ENCODE peak calls at places on chromosomes 16 and 17, in ten cellular contexts. One of them, this sample, is unnamed.

GRCh38 chr17:81434079-81434478 is 38.8 kb downstream of the BAHCC1 start:
- DNase-seq in stimulated activated CD8-positive, alpha-beta memory T cell treated with anti-CD3 and anti-CD28 coated beads, Interleukin-4, amount 100 ng/mL, for 24 hours: no peak
- DNase-seq in pancreas: no peak
- DNase-seq in hippocampal formation: no peak
- DNase-seq in RKO: no peak
- DNase-seq in GM13976: no peak
- DNase-seq in PC-3: no peak
- DNase-seq in CD8-positive, alpha-beta memory T cell: no peak
- DNase-seq in IMR-90: no peak
- DNase-seq in adrenal gland: no peak
- DNase-seq in this sample: no peak

GRCh38 chr16:63302841-63303240 is 1266.6 kb upstream of the CDH8 start:
- DNase-seq in CD8-positive, alpha-beta memory T cell: no peak
- DNase-seq in pancreas: no peak
- DNase-seq in GM13976: no peak
- DNase-seq in stimulated activated CD8-positive, alpha-beta memory T cell treated with anti-CD3 and anti-CD28 coated beads, Interleukin-4, amount 100 ng/mL, for 24 hours: no peak
- DNase-seq in adrenal gland: no peak
- DNase-seq in IMR-90: no peak
- DNase-seq in hippocampal formation: no peak
- DNase-seq in RKO: no peak
- DNase-seq in PC-3: no peak
- DNase-seq in this sample: no peak

GRCh38 chr17:75652934-75653549 is 13.9 kb downstream of the RECQL5 start:
- DNase-seq in adrenal gland: no peak
- DNase-seq in stimulated activated CD8-positive, alpha-beta memory T cell treated with anti-CD3 and anti-CD28 coated beads, Interleukin-4, amount 100 ng/mL, for 24 hours: no peak
- DNase-seq in IMR-90: peak; percentile 27
- DNase-seq in hippocampal formation: peak; percentile 11
- DNase-seq in CD8-positive, alpha-beta memory T cell: no peak
- DNase-seq in PC-3: peak; percentile 55
- DNase-seq in pancreas: no peak
- DNase-seq in RKO: peak; percentile 53
- DNase-seq in GM13976: peak; percentile 65
- DNase-seq in this sample: peak; percentile 32

GRCh38 chr17:4719684-4720221 is 9.3 kb downstream of the ARRB2 start:
- DNase-seq in hippocampal formation: no peak
- DNase-seq in RKO: no peak
- DNase-seq in CD8-positive, alpha-beta memory T cell: no peak
- DNase-seq in PC-3: no peak
- DNase-seq in IMR-90: no peak
- DNase-seq in pancreas: peak; percentile 68
- DNase-seq in GM13976: no peak
- DNase-seq in stimulated activated CD8-positive, alpha-beta memory T cell treated with anti-CD3 and anti-CD28 coated beads, Interleukin-4, amount 100 ng/mL, for 24 hours: no peak
- DNase-seq in adrenal gland: peak; percentile 90
- DNase-seq in this sample: no peak

GRCh38 chr17:40545660-40546059 is 19.6 kb downstream of the CCR7 start:
- DNase-seq in CD8-positive, alpha-beta memory T cell: no peak
- DNase-seq in PC-3: no peak
- DNase-seq in stimulated activated CD8-positive, alpha-beta memory T cell treated with anti-CD3 and anti-CD28 coated beads, Interleukin-4, amount 100 ng/mL, for 24 hours: no peak
- DNase-seq in pancreas: no peak
- DNase-seq in GM13976: no peak
- DNase-seq in IMR-90: no peak
- DNase-seq in hippocampal formation: no peak
- DNase-seq in RKO: no peak
- DNase-seq in adrenal gland: no peak
- DNase-seq in this sample: no peak

GRCh38 chr16:47320546-47321315 is 140.1 kb downstream of the ITFG1 start:
- DNase-seq in adrenal gland: no peak
- DNase-seq in PC-3: no peak
- DNase-seq in CD8-positive, alpha-beta memory T cell: no peak
- DNase-seq in IMR-90: peak; percentile 65
- DNase-seq in GM13976: no peak
- DNase-seq in pancreas: no peak
- DNase-seq in hippocampal formation: peak; percentile 16
- DNase-seq in stimulated activated CD8-positive, alpha-beta memory T cell treated with anti-CD3 and anti-CD28 coated beads, Interleukin-4, amount 100 ng/mL, for 24 hours: no peak
- DNase-seq in RKO: peak; percentile 39
- DNase-seq in this sample: no peak

GRCh38 chr16:72876981-72877373 is 171.0 kb downstream of the ZFHX3 start:
- DNase-seq in IMR-90: no peak
- DNase-seq in hippocampal formation: no peak
- DNase-seq in PC-3: no peak
- DNase-seq in RKO: no peak
- DNase-seq in pancreas: no peak
- DNase-seq in CD8-positive, alpha-beta memory T cell: no peak
- DNase-seq in GM13976: no peak
- DNase-seq in stimulated activated CD8-positive, alpha-beta memory T cell treated with anti-CD3 and anti-CD28 coated beads, Interleukin-4, amount 100 ng/mL, for 24 hours: no peak
- DNase-seq in adrenal gland: peak; percentile 36
- DNase-seq in this sample: no peak

GRCh38 chr16:49344401-49344800 is 29.2 kb upstream of the C16orf78 start:
- DNase-seq in IMR-90: no peak
- DNase-seq in stimulated activated CD8-positive, alpha-beta memory T cell treated with anti-CD3 and anti-CD28 coated beads, Interleukin-4, amount 100 ng/mL, for 24 hours: no peak
- DNase-seq in adrenal gland: no peak
- DNase-seq in CD8-positive, alpha-beta memory T cell: no peak
- DNase-seq in pancreas: no peak
- DNase-seq in GM13976: no peak
- DNase-seq in PC-3: no peak
- DNase-seq in hippocampal formation: no peak
- DNase-seq in RKO: no peak
- DNase-seq in this sample: no peak

GRCh38 chr16:1944612-1945199 is 1.7 kb upstream of the MSRB1 start:
- DNase-seq in hippocampal formation: no peak
- DNase-seq in GM13976: no peak
- DNase-seq in adrenal gland: no peak
- DNase-seq in CD8-positive, alpha-beta memory T cell: no peak
- DNase-seq in PC-3: no peak
- DNase-seq in stimulated activated CD8-positive, alpha-beta memory T cell treated with anti-CD3 and anti-CD28 coated beads, Interleukin-4, amount 100 ng/mL, for 24 hours: no peak
- DNase-seq in RKO: no peak
- DNase-seq in pancreas: no peak
- DNase-seq in IMR-90: no peak
- DNase-seq in this sample: no peak

GRCh38 chr16:30903596-30903995 is 7.2 kb downstream of the CTF1 start:
- DNase-seq in hippocampal formation: no peak
- DNase-seq in pancreas: no peak
- DNase-seq in adrenal gland: peak; percentile 32
- DNase-seq in CD8-positive, alpha-beta memory T cell: no peak
- DNase-seq in IMR-90: no peak
- DNase-seq in PC-3: no peak
- DNase-seq in stimulated activated CD8-positive, alpha-beta memory T cell treated with anti-CD3 and anti-CD28 coated beads, Interleukin-4, amount 100 ng/mL, for 24 hours: no peak
- DNase-seq in RKO: peak; percentile 49
- DNase-seq in GM13976: peak; percentile 39
- DNase-seq in this sample: no peak

GRCh38 chr17:30340957-30341356 is 7.1 kb upstream of the TMIGD1 start:
- DNase-seq in CD8-positive, alpha-beta memory T cell: no peak
- DNase-seq in adrenal gland: no peak
- DNase-seq in GM13976: no peak
- DNase-seq in stimulated activated CD8-positive, alpha-beta memory T cell treated with anti-CD3 and anti-CD28 coated beads, Interleukin-4, amount 100 ng/mL, for 24 hours: no peak
- DNase-seq in RKO: no peak
- DNase-seq in hippocampal formation: no peak
- DNase-seq in IMR-90: no peak
- DNase-seq in PC-3: peak; percentile 17
- DNase-seq in pancreas: no peak
- DNase-seq in this sample: no peak

GRCh38 chr17:79864617-79865250 is 25.5 kb upstream of the CBX4 start:
- DNase-seq in RKO: no peak
- DNase-seq in GM13976: no peak
- DNase-seq in hippocampal formation: no peak
- DNase-seq in CD8-positive, alpha-beta memory T cell: no peak
- DNase-seq in pancreas: no peak
- DNase-seq in IMR-90: no peak
- DNase-seq in adrenal gland: no peak
- DNase-seq in stimulated activated CD8-positive, alpha-beta memory T cell treated with anti-CD3 and anti-CD28 coated beads, Interleukin-4, amount 100 ng/mL, for 24 hours: no peak
- DNase-seq in PC-3: no peak
- DNase-seq in this sample: no peak

GRCh38 chr17:81636505-81637288 is at the start of the genes NPLOC4 and TSPAN10:
- DNase-seq in hippocampal formation: peak; percentile 59
- DNase-seq in GM13976: peak; percentile 97
- DNase-seq in pancreas: peak; percentile 69
- DNase-seq in IMR-90: peak; percentile 80
- DNase-seq in CD8-positive, alpha-beta memory T cell: peak; percentile 74
- DNase-seq in RKO: peak; percentile 83
- DNase-seq in PC-3: peak; percentile 88
- DNase-seq in adrenal gland: peak; percentile 86
- DNase-seq in stimulated activated CD8-positive, alpha-beta memory T cell treated with anti-CD3 and anti-CD28 coated beads, Interleukin-4, amount 100 ng/mL, for 24 hours: peak; percentile 76
- DNase-seq in this sample: peak; percentile 83

GRCh38 chr16:49876716-49877129 is 20.8 kb upstream of the ZNF423 start:
- DNase-seq in adrenal gland: peak; percentile 47
- DNase-seq in CD8-positive, alpha-beta memory T cell: no peak
- DNase-seq in stimulated activated CD8-positive, alpha-beta memory T cell treated with anti-CD3 and anti-CD28 coated beads, Interleukin-4, amount 100 ng/mL, for 24 hours: no peak
- DNase-seq in IMR-90: no peak
- DNase-seq in RKO: peak; percentile 16
- DNase-seq in PC-3: peak; percentile 28
- DNase-seq in pancreas: peak; percentile 72
- DNase-seq in hippocampal formation: no peak
- DNase-seq in GM13976: peak; percentile 85
- DNase-seq in this sample: no peak

GRCh38 chr17:378068-378467 is 25.5 kb upstream of the RPH3AL start:
- DNase-seq in stimulated activated CD8-positive, alpha-beta memory T cell treated with anti-CD3 and anti-CD28 coated beads, Interleukin-4, amount 100 ng/mL, for 24 hours: no peak
- DNase-seq in IMR-90: no peak
- DNase-seq in PC-3: no peak
- DNase-seq in RKO: no peak
- DNase-seq in adrenal gland: no peak
- DNase-seq in CD8-positive, alpha-beta memory T cell: no peak
- DNase-seq in GM13976: no peak
- DNase-seq in hippocampal formation: no peak
- DNase-seq in pancreas: no peak
- DNase-seq in this sample: no peak

GRCh38 chr16:58684001-58684353 is 593 bp downstream of the SLC38A7 start:
- DNase-seq in stimulated activated CD8-positive, alpha-beta memory T cell treated with anti-CD3 and anti-CD28 coated beads, Interleukin-4, amount 100 ng/mL, for 24 hours: no peak
- DNase-seq in CD8-positive, alpha-beta memory T cell: no peak
- DNase-seq in adrenal gland: peak; percentile 54
- DNase-seq in GM13976: no peak
- DNase-seq in RKO: peak; percentile 48
- DNase-seq in IMR-90: peak; percentile 10
- DNase-seq in PC-3: peak; percentile 4
- DNase-seq in pancreas: no peak
- DNase-seq in hippocampal formation: no peak
- DNase-seq in this sample: no peak

GRCh38 chr17:74059471-74059870 is 144.0 kb upstream of the RPL38 start:
- DNase-seq in GM13976: no peak
- DNase-seq in hippocampal formation: peak; percentile 43
- DNase-seq in adrenal gland: no peak
- DNase-seq in PC-3: no peak
- DNase-seq in pancreas: peak; percentile 18
- DNase-seq in CD8-positive, alpha-beta memory T cell: no peak
- DNase-seq in IMR-90: no peak
- DNase-seq in RKO: no peak
- DNase-seq in stimulated activated CD8-positive, alpha-beta memory T cell treated with anti-CD3 and anti-CD28 coated beads, Interleukin-4, amount 100 ng/mL, for 24 hours: no peak
- DNase-seq in this sample: no peak

GRCh38 chr16:2715064-2715463 is 5.0 kb downstream of the PRSS27 start:
- DNase-seq in pancreas: no peak
- DNase-seq in IMR-90: no peak
- DNase-seq in PC-3: no peak
- DNase-seq in GM13976: no peak
- DNase-seq in stimulated activated CD8-positive, alpha-beta memory T cell treated with anti-CD3 and anti-CD28 coated beads, Interleukin-4, amount 100 ng/mL, for 24 hours: no peak
- DNase-seq in hippocampal formation: no peak
- DNase-seq in adrenal gland: no peak
- DNase-seq in RKO: no peak
- DNase-seq in CD8-positive, alpha-beta memory T cell: no peak
- DNase-seq in this sample: no peak

GRCh38 chr16:28051486-28051885 is 12.0 kb downstream of the GSG1L start:
- DNase-seq in adrenal gland: no peak
- DNase-seq in pancreas: no peak
- DNase-seq in RKO: no peak
- DNase-seq in CD8-positive, alpha-beta memory T cell: no peak
- DNase-seq in PC-3: no peak
- DNase-seq in hippocampal formation: no peak
- DNase-seq in IMR-90: no peak
- DNase-seq in GM13976: no peak
- DNase-seq in stimulated activated CD8-positive, alpha-beta memory T cell treated with anti-CD3 and anti-CD28 coated beads, Interleukin-4, amount 100 ng/mL, for 24 hours: no peak
- DNase-seq in this sample: no peak

GRCh38 chr17:42018339-42018738 is 1.1 kb upstream of the DNAJC7 start:
- DNase-seq in IMR-90: no peak
- DNase-seq in GM13976: no peak
- DNase-seq in RKO: no peak
- DNase-seq in adrenal gland: no peak
- DNase-seq in stimulated activated CD8-positive, alpha-beta memory T cell treated with anti-CD3 and anti-CD28 coated beads, Interleukin-4, amount 100 ng/mL, for 24 hours: no peak
- DNase-seq in PC-3: no peak
- DNase-seq in hippocampal formation: no peak
- DNase-seq in pancreas: no peak
- DNase-seq in CD8-positive, alpha-beta memory T cell: no peak
- DNase-seq in this sample: no peak

GRCh38 chr17:29617125-29617480 is 5.6 kb downstream of the CORO6 start:
- DNase-seq in RKO: no peak
- DNase-seq in PC-3: peak; percentile 81
- DNase-seq in pancreas: peak; percentile 74
- DNase-seq in CD8-positive, alpha-beta memory T cell: peak; percentile 89
- DNase-seq in IMR-90: peak; percentile 38
- DNase-seq in hippocampal formation: peak; percentile 83
- DNase-seq in GM13976: peak; percentile 91
- DNase-seq in adrenal gland: peak; percentile 77
- DNase-seq in stimulated activated CD8-positive, alpha-beta memory T cell treated with anti-CD3 and anti-CD28 coated beads, Interleukin-4, amount 100 ng/mL, for 24 hours: peak; percentile 82
- DNase-seq in this sample: peak; percentile 90

GRCh38 chr16:67164599-67165061 is at the start of gene HSF4:
- DNase-seq in GM13976: no peak
- DNase-seq in adrenal gland: peak; percentile 64
- DNase-seq in stimulated activated CD8-positive, alpha-beta memory T cell treated with anti-CD3 and anti-CD28 coated beads, Interleukin-4, amount 100 ng/mL, for 24 hours: no peak
- DNase-seq in CD8-positive, alpha-beta memory T cell: no peak
- DNase-seq in hippocampal formation: peak; percentile 29
- DNase-seq in pancreas: peak; percentile 32
- DNase-seq in RKO: peak; percentile 56
- DNase-seq in IMR-90: no peak
- DNase-seq in PC-3: no peak
- DNase-seq in this sample: no peak

GRCh38 chr16:58196898-58197313 is 1.0 kb downstream of the CSNK2A2 start:
- DNase-seq in GM13976: no peak
- DNase-seq in PC-3: no peak
- DNase-seq in IMR-90: peak; percentile 48
- DNase-seq in stimulated activated CD8-positive, alpha-beta memory T cell treated with anti-CD3 and anti-CD28 coated beads, Interleukin-4, amount 100 ng/mL, for 24 hours: no peak
- DNase-seq in adrenal gland: peak; percentile 12
- DNase-seq in CD8-positive, alpha-beta memory T cell: no peak
- DNase-seq in hippocampal formation: no peak
- DNase-seq in pancreas: no peak
- DNase-seq in RKO: peak; percentile 82
- DNase-seq in this sample: no peak

GRCh38 chr16:58010886-58011285 is 9.7 kb downstream of the USB1 start:
- DNase-seq in hippocampal formation: no peak
- DNase-seq in pancreas: no peak
- DNase-seq in CD8-positive, alpha-beta memory T cell: no peak
- DNase-seq in stimulated activated CD8-positive, alpha-beta memory T cell treated with anti-CD3 and anti-CD28 coated beads, Interleukin-4, amount 100 ng/mL, for 24 hours: no peak
- DNase-seq in RKO: no peak
- DNase-seq in GM13976: no peak
- DNase-seq in PC-3: no peak
- DNase-seq in adrenal gland: no peak
- DNase-seq in IMR-90: no peak
- DNase-seq in this sample: no peak

GRCh38 chr17:58390884-58391283 is 26.4 kb downstream of the RNF43 start:
- DNase-seq in IMR-90: no peak
- DNase-seq in CD8-positive, alpha-beta memory T cell: no peak
- DNase-seq in stimulated activated CD8-positive, alpha-beta memory T cell treated with anti-CD3 and anti-CD28 coated beads, Interleukin-4, amount 100 ng/mL, for 24 hours: no peak
- DNase-seq in adrenal gland: no peak
- DNase-seq in GM13976: no peak
- DNase-seq in RKO: no peak
- DNase-seq in pancreas: no peak
- DNase-seq in PC-3: no peak
- DNase-seq in hippocampal formation: no peak
- DNase-seq in this sample: no peak

GRCh38 chr16:84141143-84141670 is 3.8 kb downstream of the HSDL1 start:
- DNase-seq in adrenal gland: no peak
- DNase-seq in hippocampal formation: no peak
- DNase-seq in pancreas: no peak
- DNase-seq in IMR-90: no peak
- DNase-seq in PC-3: no peak
- DNase-seq in RKO: no peak
- DNase-seq in CD8-positive, alpha-beta memory T cell: no peak
- DNase-seq in GM13976: no peak
- DNase-seq in stimulated activated CD8-positive, alpha-beta memory T cell treated with anti-CD3 and anti-CD28 coated beads, Interleukin-4, amount 100 ng/mL, for 24 hours: no peak
- DNase-seq in this sample: no peak

GRCh38 chr17:17235212-17236174 is 1.5 kb downstream of the FLCN start:
- DNase-seq in pancreas: no peak
- DNase-seq in RKO: peak; percentile 68
- DNase-seq in stimulated activated CD8-positive, alpha-beta memory T cell treated with anti-CD3 and anti-CD28 coated beads, Interleukin-4, amount 100 ng/mL, for 24 hours: no peak
- DNase-seq in CD8-positive, alpha-beta memory T cell: no peak
- DNase-seq in hippocampal formation: no peak
- DNase-seq in PC-3: peak; percentile 65
- DNase-seq in adrenal gland: no peak
- DNase-seq in IMR-90: peak; percentile 44
- DNase-seq in GM13976: no peak
- DNase-seq in this sample: no peak

GRCh38 chr17:72916991-72917390 is 175.5 kb downstream of the SLC39A11 start:
- DNase-seq in CD8-positive, alpha-beta memory T cell: no peak
- DNase-seq in hippocampal formation: no peak
- DNase-seq in adrenal gland: no peak
- DNase-seq in PC-3: no peak
- DNase-seq in stimulated activated CD8-positive, alpha-beta memory T cell treated with anti-CD3 and anti-CD28 coated beads, Interleukin-4, amount 100 ng/mL, for 24 hours: no peak
- DNase-seq in GM13976: no peak
- DNase-seq in pancreas: no peak
- DNase-seq in IMR-90: peak; percentile 42
- DNase-seq in RKO: no peak
- DNase-seq in this sample: no peak